ENCODE peak calls at places on chromosomes 5 and 9, in nine cellular contexts. Q, Z, G, U, Y, J, H, O and P are unnamed samples.

GRCh38 chr9:121797056-121797455 is 145.6 kb downstream of the DAB2IP start:
- DNase-seq in O (no peak), U (no peak), J (no peak), Z (no peak), Y (no peak), G (no peak), H (no peak), Q (no peak), P (no peak)

GRCh38 chr9:133236291-133237071 is 27.4 kb upstream of the OBP2B start:
- DNase-seq in Z (no peak), Y (peak; percentile 48), Q (no peak), U (no peak), O (no peak), G (no peak), J (no peak), H (no peak), P (no peak)

GRCh38 chr5:125551246-125551645 is 804.8 kb upstream of the ZNF608 start:
- DNase-seq in U (peak; percentile 70), Q (no peak), J (peak; percentile 23), H (no peak), G (no peak), O (no peak), Z (peak; percentile 82), Y (no peak), P (peak; percentile 3)

GRCh38 chr9:109027176-109027575 is 13.9 kb upstream of the CTNNAL1 start:
- DNase-seq in G (no peak), J (no peak), U (no peak), O (no peak), Z (peak; percentile 12), Q (no peak), Y (no peak), H (no peak), P (no peak)

GRCh38 chr5:133977161-133977787 is 8.8 kb upstream of the C5orf15 start:
- DNase-seq in J (no peak), U (no peak), Z (no peak), Q (no peak), Y (no peak), H (no peak), O (no peak), G (no peak), P (no peak)

GRCh38 chr5:149837680-149838269 is 106.8 kb downstream of the PDE6A start:
- DNase-seq in O (peak; percentile 82), Q (peak; percentile 68), Z (peak; percentile 46), J (peak; percentile 87), G (peak; percentile 76), Y (peak; percentile 68), H (no peak), U (peak; percentile 80), P (peak; percentile 58)

GRCh38 chr9:114677418-114677817 is 4.6 kb downstream of the TEX48 start:
- DNase-seq in Q (peak; percentile 84), U (peak; percentile 100), Y (no peak), G (peak; percentile 85), J (peak; percentile 100), Z (peak; percentile 100), O (peak; percentile 93), H (peak; percentile 98), P (peak; percentile 99)

GRCh38 chr5:150400020-150400326 is 12.7 kb downstream of the CD74 start:
- DNase-seq in Y (no peak), J (no peak), H (no peak), G (no peak), Z (no peak), Q (no peak), O (no peak), U (no peak), P (no peak)

GRCh38 chr9:115746496-115746895 is 407.1 kb upstream of the PAPPA start:
- DNase-seq in Y (no peak), O (no peak), G (no peak), U (peak; percentile 78), Z (peak; percentile 43), J (no peak), Q (no peak), H (no peak), P (peak; percentile 40)

GRCh38 chr5:76542887-76543690 is 80.1 kb downstream of the F2RL2 start:
- DNase-seq in U (peak; percentile 84), Z (no peak), Y (no peak), O (peak; percentile 55), J (no peak), G (no peak), H (no peak), Q (no peak), P (no peak)

GRCh38 chr5:159061834-159062530 is 37.7 kb downstream of the EBF1 start:
- DNase-seq in G (no peak), Z (no peak), O (no peak), Y (no peak), U (peak; percentile 49), J (no peak), Q (no peak), H (no peak), P (no peak)
- H3K4me3 ChIP-seq in G (no peak overlapping the region), Z (peak overlapping the region; percentile 45), O (no peak overlapping the region), Y (peak overlapping the region; percentile 12), U (peak overlapping the region; percentile 46), J (peak overlapping the region; percentile 30), Q (no peak overlapping the region), H (peak overlapping the region; percentile 22), P (peak overlapping the region; percentile 36)

DNA sequence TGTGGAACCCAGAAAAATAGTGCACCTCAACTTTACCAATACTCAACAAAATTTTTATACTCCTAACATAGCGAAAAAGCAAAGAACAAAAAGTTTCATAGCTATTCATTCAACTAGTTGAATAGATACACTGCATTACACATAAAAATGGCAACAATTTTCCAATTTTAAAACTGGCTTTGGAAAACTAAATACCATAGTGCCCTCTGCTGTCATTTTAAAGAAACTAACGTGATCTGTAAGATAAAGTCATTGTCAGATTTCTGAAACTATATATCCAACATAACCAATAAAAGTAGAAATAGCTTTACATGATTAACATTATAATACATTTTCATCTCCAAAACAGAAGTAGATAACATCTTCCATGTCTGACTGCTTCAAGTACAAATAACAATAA is 31.6 kb downstream of the DTWD2 start:
- DNase-seq in O (peak; percentile 51), G (no peak), J (peak; percentile 36), Y (no peak), U (peak; percentile 51), Z (no peak), H (no peak), Q (peak; percentile 15), P (peak; percentile 18)
- TF ChIP-seq CTCF in O (peak; percentile 66), G (peak; percentile 61), J (peak; percentile 17), Y (no peak), U (peak; percentile 50), Z (peak; percentile 21), H (no peak), Q (peak; percentile 21), P (peak; percentile 44)

GRCh38 chr5:154943527-154943926 is 2.7 kb downstream of the MRPL22 start:
- DNase-seq in O (no peak), U (no peak), Z (no peak), J (no peak), H (no peak), Q (no peak), G (no peak), Y (no peak), P (no peak)
- H3K4me3 ChIP-seq in O (no peak overlapping the region), U (no peak overlapping the region), Z (no peak overlapping the region), J (no peak overlapping the region), H (no peak overlapping the region), Q (no peak overlapping the region), G (no peak overlapping the region), Y (no peak overlapping the region), P (no peak overlapping the region)

DNA sequence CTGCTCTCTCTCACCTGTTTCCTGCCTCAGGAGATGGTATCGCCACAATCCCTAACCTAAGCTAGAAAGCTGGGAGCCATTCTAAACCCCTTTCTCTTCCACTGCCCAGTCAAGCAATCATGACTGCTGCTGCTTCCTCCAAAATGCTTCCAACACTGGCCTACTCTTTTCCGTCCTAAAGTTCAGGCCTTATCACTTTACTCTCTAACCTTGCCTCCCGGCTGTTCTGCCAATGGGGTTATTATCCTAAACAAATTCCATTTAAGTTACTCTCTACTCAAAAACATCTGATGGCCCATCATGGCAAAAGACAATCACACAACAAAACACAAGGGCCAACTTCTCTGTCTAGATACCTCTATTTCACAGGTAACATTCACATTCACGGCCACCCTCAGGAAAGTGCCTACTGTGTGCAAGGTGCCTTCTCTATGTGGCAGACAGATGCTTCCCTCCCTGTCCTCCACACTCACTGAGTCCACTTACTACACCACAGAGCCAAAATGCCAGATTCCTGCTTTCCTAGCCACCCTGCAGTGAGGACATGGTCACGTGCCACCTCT is 168.0 kb downstream of the CDK5RAP2 start:
- DNase-seq in H (no peak), Q (no peak), J (no peak), Z (no peak), G (no peak), Y (no peak), U (no peak), O (no peak), P (no peak)
- TF ChIP-seq CTCF in H (no peak), Q (no peak), J (no peak), Z (no peak), G (no peak), Y (no peak), U (no peak), O (no peak), P (no peak)

DNA sequence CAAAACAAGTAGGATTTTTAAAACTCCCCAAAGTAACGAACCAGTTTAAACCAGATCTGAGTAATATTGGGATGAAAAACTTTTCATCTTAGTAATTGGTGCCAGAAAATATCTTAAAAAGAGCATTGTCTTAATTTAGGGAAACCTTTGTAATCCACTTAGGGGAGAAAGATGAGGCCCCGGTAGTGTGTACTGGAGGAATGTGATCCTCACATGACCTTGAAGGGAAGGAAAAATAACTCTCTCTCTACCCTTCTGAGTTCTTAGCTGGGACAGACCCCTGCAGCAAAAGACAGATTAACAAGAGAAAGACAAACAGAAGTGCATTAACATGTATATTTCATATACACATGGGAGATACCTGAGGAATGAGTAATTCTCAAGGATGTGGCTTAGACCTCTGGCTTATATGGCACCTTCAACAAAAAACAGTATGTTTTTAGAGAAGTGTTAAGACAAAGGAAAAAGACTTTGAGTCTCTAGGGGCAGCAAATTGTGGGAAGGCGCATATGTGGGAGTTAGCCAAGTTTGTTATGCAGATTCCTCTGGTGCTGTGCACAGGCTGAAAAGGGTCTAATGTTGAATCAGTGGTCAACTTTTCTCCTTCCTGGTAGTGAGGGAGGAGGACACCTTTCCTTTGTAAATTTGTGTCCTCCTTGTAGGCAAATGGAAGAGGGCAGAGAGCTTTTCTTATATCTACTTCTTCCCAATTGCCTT is 138.8 kb downstream of the LRRC70 start:
- DNase-seq in H (no peak), O (no peak), Z (no peak), Y (no peak), U (peak; percentile 7), G (no peak), J (no peak), Q (peak; percentile 35), P (no peak)
- H3K4me3 ChIP-seq in H (no peak overlapping the region), O (no peak overlapping the region), Z (no peak overlapping the region), Y (no peak overlapping the region), U (no peak overlapping the region), G (no peak overlapping the region), J (no peak overlapping the region), Q (no peak overlapping the region), P (no peak overlapping the region)